ENCODE peak calls at places on chromosome 21, in seven cellular contexts. F is type B pancreatic cell, E is bronchial epithelial cell, Q is left lobe of liver, M is cardiac fibroblast, N is T follicular helper cell, I is HFFc6. R is an unnamed sample.

GRCh38 chr21:44697811-44698734 is 1.1 kb downstream of the KRTAP10-12 start:
- DNase-seq in F (no peak), M (no peak), N (no peak), I (no peak), Q (no peak), E (no peak), R (no peak)

GRCh38 chr21:35291963-35292627 is 243.0 kb upstream of the RUNX1 start:
- DNase-seq in M (no peak), I (no peak), Q (no peak), E (no peak), N (no peak), F (no peak), R (no peak)

GRCh38 chr21:25735895-25736597 is 1.3 kb downstream of the GABPA start:
- DNase-seq in N (no peak), E (peak), M (peak), Q (no peak), F (no peak), I (peak), R (no peak)

GRCh38 chr21:28699186-28699585 is 293.5 kb downstream of the LTN1 start:
- DNase-seq in M (no peak), N (no peak), I (no peak), F (no peak), E (no peak), Q (no peak), R (no peak)

GRCh38 chr21:45535341-45536081 is 6.7 kb downstream of the SLC19A1 start:
- DNase-seq in M (no peak), F (peak), E (no peak), Q (peak), N (no peak), I (no peak), R (peak)

GRCh38 chr21:32455548-32455947 is 43.0 kb downstream of the EVA1C start:
- DNase-seq in I (no peak), F (no peak), M (no peak), Q (no peak), N (no peak), E (no peak), R (no peak)

GRCh38 chr21:28136687-28137086 is 856.0 kb downstream of the LTN1 start:
- DNase-seq in N (no peak), I (peak), Q (no peak), E (no peak), M (no peak), F (no peak), R (no peak)

GRCh38 chr21:21057349-21058062 is 59.3 kb downstream of the NCAM2 start:
- DNase-seq in F (no peak), N (no peak), E (no peak), Q (no peak), I (no peak), M (no peak), R (no peak)

GRCh38 chr21:21436012-21436545 is 437.9 kb downstream of the NCAM2 start:
- DNase-seq in Q (no peak), M (peak), N (no peak), I (no peak), F (no peak), E (no peak), R (no peak)

GRCh38 chr21:15722591-15723324 is 7.0 kb upstream of the USP25 start:
- DNase-seq in E (peak), F (no peak), Q (no peak), I (no peak), N (no peak), M (no peak), R (no peak)

GRCh38 chr21:45053561-45053960 is 20.8 kb upstream of the ADARB1 start:
- DNase-seq in E (no peak), Q (no peak), N (no peak), M (no peak), I (no peak), F (no peak), R (no peak)

GRCh38 chr21:44532712-44533111 is 7.3 kb downstream of the KRTAP10-1 start:
- DNase-seq in Q (no peak), E (no peak), N (no peak), F (peak), I (no peak), M (no peak), R (no peak)

GRCh38 chr21:28333455-28334108 is 659.1 kb downstream of the LTN1 start:
- DNase-seq in Q (no peak), I (peak), M (peak), F (no peak), N (no peak), E (peak), R (no peak)

GRCh38 chr21:45078877-45079281 is 4.5 kb downstream of the ADARB1 start:
- DNase-seq in I (no peak), N (peak), Q (no peak), F (no peak), E (peak), M (peak), R (no peak)

GRCh38 chr21:32102426-32102825 is 176.4 kb downstream of the MIS18A start:
- DNase-seq in Q (no peak), F (no peak), M (no peak), N (no peak), I (no peak), E (no peak), R (no peak)

GRCh38 chr21:45016031-45016430 is 58.3 kb upstream of the ADARB1 start:
- DNase-seq in E (no peak), M (no peak), I (no peak), Q (no peak), N (no peak), F (no peak), R (no peak)

GRCh38 chr21:33642896-33643657 is 776 bp downstream of the ITSN1 start:
- DNase-seq in M (peak), I (peak), E (peak), Q (peak), F (peak), N (no peak), R (peak)

GRCh38 chr21:26451014-26451740 is 121.9 kb downstream of the CYYR1 start:
- DNase-seq in F (no peak), I (no peak), N (no peak), Q (no peak), M (peak), E (peak), R (no peak)

GRCh38 chr21:21268061-21268471 is 269.9 kb downstream of the NCAM2 start:
- DNase-seq in E (no peak), F (no peak), N (no peak), Q (no peak), M (no peak), I (no peak), R (no peak)

GRCh38 chr21:27359141-27359540 is 392.3 kb upstream of the ADAMTS5 start:
- DNase-seq in Q (no peak), F (no peak), E (no peak), M (no peak), N (no peak), I (peak), R (no peak)

GRCh38 chr21:34795152-34796141 is 126.7 kb downstream of the CLIC6 start:
- DNase-seq in N (no peak), F (no peak), E (peak), M (peak), I (peak), Q (peak), R (no peak)

GRCh38 chr21:34077888-34078287 is 4.5 kb downstream of the MRPS6 start:
- DNase-seq in I (no peak), Q (no peak), N (no peak), E (no peak), F (no peak), M (no peak), R (no peak)

GRCh38 chr21:44463716-44464115 is 8.4 kb downstream of the LRRC3 start:
- DNase-seq in N (no peak), F (peak), I (no peak), M (no peak), Q (peak), E (no peak), R (peak)

GRCh38 chr21:21997390-21998333 is 999.5 kb downstream of the NCAM2 start:
- DNase-seq in I (no peak), M (no peak), N (no peak), Q (no peak), E (no peak), F (no peak), R (no peak)